ENCODE peak calls at places on chromosomes 1 and 21, in seven cellular contexts. J is tibial artery; P is Karpas-422; F is CD8-positive, alpha-beta T cell; L is stomach; Q is cardiac fibroblast; G is CD4-positive, CD25-positive, alpha-beta regulatory T cell. B is an unnamed sample.

GRCh38 chr1:15354580-15354965 is 55.1 kb upstream of the EFHD2 start:
- DNase-seq in Q (peak), F (no peak), P (no peak), G (no peak), J (no peak), L (no peak), B (no peak)

GRCh38 chr21:32572574-32573420 is 12.5 kb downstream of the TCP10L start:
- DNase-seq in L (peak), Q (no peak), P (no peak), G (no peak), J (no peak), F (no peak), B (peak)

GRCh38 chr1:240927815-240928214 is 315.9 kb upstream of the GREM2 start:
- DNase-seq in L (no peak), F (no peak), J (no peak), Q (no peak), P (no peak), G (no peak), B (no peak)

GRCh38 chr1:166673722-166674121 is 165.6 kb upstream of the POGK start:
- DNase-seq in P (no peak), J (no peak), F (no peak), G (no peak), Q (no peak), L (no peak), B (no peak)

GRCh38 chr1:171138973-171139372 is 46.1 kb upstream of the FMO2 start:
- DNase-seq in L (no peak), Q (peak), P (no peak), J (peak), F (no peak), G (no peak), B (no peak)

GRCh38 chr1:94094466-94095111 is 26.4 kb downstream of the ABCA4 start:
- DNase-seq in G (no peak), J (peak), F (no peak), L (no peak), P (no peak), Q (peak), B (peak)

GRCh38 chr1:18062180-18062579 is 45.4 kb upstream of the IGSF21 start:
- DNase-seq in Q (no peak), J (no peak), F (no peak), P (no peak), L (no peak), G (no peak), B (no peak)

GRCh38 chr21:43758132-43758619 is 17.9 kb downstream of the CSTB start:
- DNase-seq in G (no peak), F (no peak), P (no peak), L (no peak), J (peak), Q (peak), B (no peak)

GRCh38 chr1:5969168-5969567 is 23.1 kb downstream of the NPHP4 start:
- DNase-seq in G (no peak), F (no peak), Q (no peak), L (no peak), J (no peak), P (no peak), B (no peak)

GRCh38 chr1:231206856-231207255 is 34.2 kb upstream of the GNPAT start:
- DNase-seq in Q (no peak), J (no peak), F (no peak), G (no peak), L (no peak), P (no peak), B (no peak)

GRCh38 chr1:160547371-160547901 is 24.4 kb upstream of the SLAMF6 start:
- DNase-seq in G (no peak), Q (no peak), F (no peak), J (no peak), P (peak), L (no peak), B (no peak)

GRCh38 chr1:32246888-32247273 is at the start of gene FAM167B:
- DNase-seq in Q (peak), F (no peak), G (no peak), L (no peak), P (no peak), J (peak), B (no peak)

GRCh38 chr1:155978973-155979429 is 654 bp upstream of the ARHGEF2 start:
- DNase-seq in P (peak), G (no peak), F (no peak), J (no peak), Q (peak), L (no peak), B (no peak)

GRCh38 chr1:44557756-44558155 is 116.5 kb downstream of the TMEM53 start:
- DNase-seq in P (no peak), G (no peak), Q (no peak), L (no peak), J (no peak), F (no peak), B (no peak)

GRCh38 chr1:85074365-85074964 is 26.2 kb upstream of the MCOLN3 start:
- DNase-seq in Q (no peak), J (no peak), L (no peak), F (no peak), P (no peak), G (no peak), B (no peak)

GRCh38 chr1:183200451-183200850 is 14.4 kb downstream of the LAMC2 start:
- DNase-seq in L (no peak), G (no peak), J (no peak), Q (no peak), P (no peak), F (no peak), B (no peak)

GRCh38 chr1:9592510-9593075 is 3.9 kb downstream of the TMEM201 start:
- DNase-seq in G (no peak), P (no peak), L (no peak), J (no peak), Q (no peak), F (no peak), B (no peak)

GRCh38 chr21:31665397-31665796 is 5.9 kb downstream of the SOD1 start:
- DNase-seq in P (no peak), L (no peak), Q (peak), F (no peak), G (no peak), J (no peak), B (no peak)

GRCh38 chr21:34521561-34521960 is 9.6 kb upstream of the KCNE1 start:
- DNase-seq in P (no peak), Q (no peak), L (no peak), J (no peak), F (no peak), G (no peak), B (no peak)

GRCh38 chr1:27359822-27360158 is 7.0 kb downstream of the MAP3K6 start:
- DNase-seq in P (no peak), J (no peak), G (no peak), Q (no peak), L (no peak), F (no peak), B (no peak)

GRCh38 chr1:46587072-46587471 is 17.0 kb downstream of the MKNK1 start:
- DNase-seq in J (peak), L (no peak), P (no peak), F (no peak), G (no peak), Q (no peak), B (peak)

GRCh38 chr1:56516539-56517252 is 62.7 kb downstream of the PLPP3 start:
- DNase-seq in P (peak), J (no peak), L (peak), G (no peak), F (no peak), Q (peak), B (no peak)

GRCh38 chr1:36872126-36872754 is 162.1 kb downstream of the GRIK3 start:
- DNase-seq in F (no peak), L (no peak), G (no peak), J (no peak), P (no peak), Q (no peak), B (peak)

GRCh38 chr1:3772715-3773571 is at the start of gene SMIM1:
- DNase-seq in F (no peak), G (no peak), J (no peak), P (no peak), L (no peak), Q (no peak), B (no peak)

GRCh38 chr1:246510147-246511030 is 3.3 kb upstream of the SMYD3 start:
- DNase-seq in F (no peak), G (no peak), L (no peak), J (no peak), Q (no peak), P (no peak), B (no peak)

GRCh38 chr1:163145435-163145834 is 57.3 kb downstream of the RGS5 start:
- DNase-seq in P (no peak), L (no peak), G (no peak), F (no peak), J (no peak), Q (no peak), B (no peak)

GRCh38 chr1:17031436-17031835 is 19.7 kb upstream of the ATP13A2 start:
- DNase-seq in F (no peak), P (no peak), G (no peak), L (no peak), Q (no peak), J (no peak), B (no peak)

GRCh38 chr1:113874017-113874879 is 2.7 kb upstream of the PTPN22 start:
- DNase-seq in L (no peak), G (no peak), Q (peak), F (no peak), P (peak), J (no peak), B (no peak)

GRCh38 chr21:44428281-44428942 is 26.9 kb upstream of the LRRC3 start:
- DNase-seq in G (peak), L (peak), P (peak), J (peak), F (peak), Q (peak), B (no peak)

GRCh38 chr1:228836954-228837481 is 101.7 kb downstream of the RHOU start:
- DNase-seq in J (no peak), Q (no peak), P (no peak), L (no peak), G (no peak), F (no peak), B (no peak)

GRCh38 chr1:228838717-228839500 is 103.6 kb downstream of the RHOU start:
- DNase-seq in Q (peak), J (no peak), G (no peak), F (no peak), P (no peak), L (no peak), B (no peak)

GRCh38 chr1:228836427-228836826 is 101.1 kb downstream of the RHOU start:
- DNase-seq in G (no peak), F (no peak), J (no peak), Q (no peak), L (peak), P (no peak), B (no peak)

GRCh38 chr1:228839656-228840055 is 104.4 kb downstream of the RHOU start:
- DNase-seq in L (no peak), G (no peak), F (no peak), J (no peak), Q (no peak), P (no peak), B (no peak)

DNA sequence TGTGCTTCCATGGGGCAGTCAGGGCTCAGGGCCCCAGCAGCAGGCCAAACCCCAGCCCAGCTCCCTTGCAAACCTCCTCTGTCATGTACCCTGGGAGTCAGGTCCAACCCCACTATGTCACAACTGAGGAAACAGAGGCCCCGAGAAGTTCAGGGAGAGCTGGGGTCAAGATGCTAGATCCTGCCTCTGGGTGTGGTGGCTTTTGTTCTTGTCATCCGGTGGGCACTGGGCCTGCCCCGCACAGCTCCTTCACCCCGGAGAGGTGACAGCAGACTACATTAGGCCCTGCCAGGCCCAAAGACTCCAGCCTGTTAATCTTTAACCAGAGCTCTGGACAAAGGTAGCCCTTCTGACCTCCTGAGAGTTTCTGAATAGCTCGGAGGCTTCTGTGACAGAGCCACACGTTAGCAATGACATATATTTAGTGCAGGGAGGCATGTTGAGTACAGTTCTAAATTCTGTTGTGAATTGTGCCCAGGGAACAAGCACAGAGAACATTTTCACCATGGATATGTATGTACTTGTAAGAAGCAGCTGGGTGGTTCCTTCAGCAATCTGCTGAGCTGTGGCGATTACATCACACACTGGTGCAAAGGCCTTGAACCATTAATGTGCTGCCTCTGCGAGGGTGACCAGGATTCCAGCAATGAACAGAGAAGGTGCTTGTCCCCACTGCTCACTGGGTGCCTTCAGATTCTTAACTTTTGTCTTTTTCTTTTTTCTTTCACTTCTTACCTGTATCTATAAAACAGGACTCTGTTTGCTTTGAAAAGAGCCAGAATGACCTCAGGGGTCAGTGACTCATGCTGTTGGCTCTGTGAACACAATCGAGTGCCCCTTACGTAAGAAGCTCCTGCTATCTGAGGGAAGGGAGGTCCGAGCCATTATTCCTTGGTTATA is 102.8 kb downstream of the RHOU start:
- DNase-seq in L (peak), Q (peak), J (peak), F (no peak), P (no peak), G (no peak), B (peak)
- H3K4me3 ChIP-seq in L (no peak), Q (no peak), J (no peak), F (no peak), P (no peak), G (no peak), B (no peak)

GRCh38 chr1:51329443-51330325 is 678 bp downstream of the TTC39A start:
- DNase-seq in G (no peak), Q (no peak), L (peak), F (no peak), P (no peak), J (no peak), B (no peak)
- H3K4me3 ChIP-seq in G (no peak), Q (no peak), L (peak), F (no peak), P (no peak), J (peak), B (peak)

DNA sequence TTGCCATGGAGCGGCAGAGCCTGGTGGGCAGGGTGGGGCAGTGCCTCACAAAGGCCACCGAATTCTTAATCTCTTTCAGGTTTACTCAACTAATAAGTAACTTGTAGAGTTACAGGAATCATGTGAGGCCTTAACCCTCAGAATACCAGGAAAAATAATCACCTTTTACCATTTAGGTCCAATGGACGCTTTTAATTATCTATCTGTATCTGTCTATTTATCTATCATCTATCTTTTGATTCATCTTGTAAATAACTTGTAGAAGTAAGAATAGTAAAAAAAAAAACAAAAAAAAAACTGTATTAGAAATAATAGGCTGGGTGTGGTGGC is 11.8 kb upstream of the S100A11 start:
- DNase-seq in Q (no peak), G (no peak), J (no peak), F (no peak), L (no peak), P (no peak), B (no peak)
- H3K4me3 ChIP-seq in Q (no peak), G (peak), J (no peak), F (peak), L (peak), P (peak), B (no peak)

DNA sequence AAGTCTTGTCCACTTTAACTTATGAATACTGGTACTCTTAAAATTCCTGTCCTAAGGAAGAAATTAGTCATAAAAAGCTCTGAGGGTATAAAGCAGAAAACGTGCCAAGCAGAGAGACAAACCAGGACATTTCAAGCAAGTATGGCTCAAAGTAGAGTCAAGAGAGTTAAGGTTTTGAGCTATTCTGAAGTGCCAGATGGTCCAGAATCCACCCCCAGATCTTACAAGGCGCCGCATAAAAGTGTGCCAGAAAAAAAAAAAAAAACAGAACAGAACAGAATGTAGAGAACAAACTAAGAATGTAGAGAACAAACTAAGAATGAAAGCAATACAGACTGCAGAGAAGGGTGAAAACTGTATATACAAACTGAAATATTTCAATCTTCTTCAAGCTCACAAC is 12.5 kb downstream of the EPS15 start:
- DNase-seq in Q (peak), F (no peak), P (peak), L (no peak), G (no peak), J (no peak), B (no peak)
- H3K4me3 ChIP-seq in Q (no peak), F (no peak), P (peak), L (no peak), G (no peak), J (peak), B (peak)

B was measured in ascending aorta.